ENCODE peak calls at places on chromosomes 7 and 10, in nine cellular contexts. S is left colon; O is activated CD8-positive, alpha-beta memory T cell treated with anti-CD3 and anti-CD28 coated beads, Interleukin-2, amount 50 U/mL, for 4 hours; R is stimulated activated naive CD8-positive, alpha-beta T cell treated with anti-CD3 and anti-CD28 coated beads, Interleukin-15, Interleukin-2, amounts not matched to agents 100 U/mL and 50 U/mL, for 24 hours; I is ELF-1; N is K562; Y is GM13976; E is ELR; F is HCEC 1CT. G is an unnamed sample.

GRCh38 chr7:42350801-42351200 is 113.8 kb upstream of the GLI3 start:
- DNase-seq in S (no peak), O (no peak), I (no peak), F (peak), E (peak), R (no peak), Y (no peak), N (no peak), G (no peak)

GRCh38 chr7:14218338-14218737 is 228.9 kb upstream of the ETV1 start:
- DNase-seq in S (no peak), R (no peak), Y (no peak), O (no peak), F (no peak), E (no peak), I (no peak), N (no peak), G (no peak)

GRCh38 chr10:23886355-23886754 is 322.6 kb upstream of the KIAA1217 start:
- DNase-seq in I (peak), O (no peak), Y (no peak), F (no peak), S (no peak), N (no peak), R (no peak), E (no peak), G (no peak)

GRCh38 chr7:35723011-35723410 is 28.1 kb upstream of the HERPUD2 start:
- DNase-seq in S (no peak), I (no peak), R (no peak), E (peak), O (no peak), Y (no peak), F (peak), N (no peak), G (no peak)

GRCh38 chr10:73253226-73253557 is 748 bp upstream of the MRPS16 start:
- DNase-seq in I (peak), O (no peak), Y (peak), N (peak), S (no peak), R (no peak), F (no peak), E (peak), G (peak)

GRCh38 chr7:27740449-27741086 is 606 bp downstream of the TAX1BP1 start:
- DNase-seq in N (peak), S (peak), I (peak), E (peak), R (peak), Y (peak), F (peak), O (peak), G (peak)

GRCh38 chr10:52740913-52741675 is 31.5 kb downstream of the MBL2 start:
- DNase-seq in N (peak), O (peak), S (peak), R (peak), Y (peak), I (peak), F (peak), E (peak), G (peak)

GRCh38 chr10:107894521-107894920 is 730.0 kb upstream of the SORCS1 start:
- DNase-seq in E (no peak), O (no peak), N (no peak), I (no peak), F (no peak), R (no peak), Y (no peak), S (no peak), G (no peak)

GRCh38 chr7:92768501-92769360 is 67.6 kb downstream of the CDK6 start:
- DNase-seq in N (no peak), R (no peak), S (no peak), I (no peak), E (peak), Y (peak), F (peak), O (no peak), G (no peak)

GRCh38 chr7:85521108-85521694 is 334.3 kb upstream of the SEMA3D start:
- DNase-seq in O (no peak), S (no peak), N (no peak), Y (no peak), E (no peak), F (no peak), R (no peak), I (no peak), G (no peak)

GRCh38 chr7:140899883-140900282 is 24.8 kb downstream of the BRAF start:
- DNase-seq in E (no peak), R (no peak), S (no peak), Y (no peak), N (no peak), O (no peak), I (peak), F (no peak), G (no peak)

GRCh38 chr7:42070068-42070467 is 166.9 kb downstream of the GLI3 start:
- DNase-seq in Y (no peak), S (no peak), N (no peak), F (peak), R (no peak), E (peak), I (no peak), O (no peak), G (no peak)

GRCh38 chr10:81026597-81026996 is 488.9 kb downstream of the SH2D4B start:
- DNase-seq in N (no peak), S (no peak), O (no peak), E (peak), Y (no peak), F (no peak), R (no peak), I (no peak), G (no peak)

GRCh38 chr7:36115448-36116321 is 37.4 kb upstream of the EEPD1 start:
- DNase-seq in Y (peak), S (peak), I (peak), E (peak), F (peak), N (no peak), O (peak), R (peak), G (no peak)

GRCh38 chr7:157764193-157764592 is 427.4 kb downstream of the DNAJB6 start:
- DNase-seq in I (no peak), S (no peak), Y (no peak), R (no peak), E (no peak), O (no peak), N (no peak), F (no peak), G (no peak)

GRCh38 chr7:114989531-114989930 is 67.6 kb downstream of the MDFIC start:
- DNase-seq in F (peak), S (no peak), I (no peak), N (no peak), Y (no peak), E (peak), O (no peak), R (no peak), G (no peak)

GRCh38 chr10:124917939-124918830 is 23.7 kb upstream of the ZRANB1 start:
- DNase-seq in R (no peak), N (no peak), F (peak), E (peak), S (peak), I (peak), O (no peak), Y (no peak), G (no peak)

GRCh38 chr10:133019651-133020050 is 68.1 kb upstream of the ADGRA1 start:
- DNase-seq in E (no peak), S (no peak), Y (no peak), R (no peak), O (no peak), F (no peak), I (no peak), N (no peak), G (no peak)

GRCh38 chr7:100069991-100070390 is 11.5 kb downstream of the ZNF3 start:
- DNase-seq in F (no peak), E (no peak), O (no peak), R (no peak), I (no peak), Y (no peak), N (no peak), S (no peak), G (no peak)